ENCODE peak calls at places on chromosome 7, in five cellular contexts. One of them, this sample, is unnamed. For H3K4me1, the result is how much of the 10 kb centered on the place peaks cover.

GRCh38 chr7:17771901-17772408 is 168.3 kb downstream of the SNX13 start:
- DNase-seq in SK-N-SH: no peak
- DNase-seq in suprapubic skin: no peak
- DNase-seq in sigmoid colon: no peak
- DNase-seq in spleen: no peak
- DNase-seq in this sample: no peak

GRCh38 chr7:45573636-45574470 is at the start of gene ADCY1:
- DNase-seq in sigmoid colon: no peak
- DNase-seq in suprapubic skin: peak
- DNase-seq in SK-N-SH: peak
- DNase-seq in spleen: peak
- DNase-seq in this sample: no peak

GRCh38 chr7:71131256-71131752 is 640 bp upstream of the GALNT17 start:
- DNase-seq in spleen: peak
- DNase-seq in SK-N-SH: peak
- DNase-seq in suprapubic skin: no peak
- DNase-seq in sigmoid colon: peak
- DNase-seq in this sample: no peak

GRCh38 chr7:74185016-74185415 is 10.9 kb downstream of the EIF4H start:
- DNase-seq in SK-N-SH: no peak
- DNase-seq in spleen: no peak
- DNase-seq in sigmoid colon: no peak
- DNase-seq in suprapubic skin: no peak
- DNase-seq in this sample: no peak

GRCh38 chr7:98418271-98418635 is 17.4 kb upstream of the BAIAP2L1 start:
- DNase-seq in SK-N-SH: no peak
- DNase-seq in sigmoid colon: no peak
- DNase-seq in spleen: peak
- DNase-seq in suprapubic skin: no peak
- DNase-seq in this sample: no peak

GRCh38 chr7:29806131-29806792 is at the start of gene WIPF3:
- DNase-seq in suprapubic skin: no peak
- DNase-seq in spleen: no peak
- DNase-seq in SK-N-SH: peak
- DNase-seq in sigmoid colon: no peak
- DNase-seq in this sample: peak

GRCh38 chr7:88835147-88835728 is 39.7 kb upstream of the TEX47 start:
- DNase-seq in suprapubic skin: no peak
- DNase-seq in spleen: no peak
- DNase-seq in SK-N-SH: peak
- DNase-seq in sigmoid colon: no peak
- DNase-seq in this sample: no peak

GRCh38 chr7:19030280-19030679 is 87.2 kb downstream of the TWIST1 start:
- DNase-seq in sigmoid colon: no peak
- DNase-seq in SK-N-SH: no peak
- DNase-seq in suprapubic skin: no peak
- DNase-seq in spleen: no peak
- DNase-seq in this sample: no peak

GRCh38 chr7:43362652-43363428 is 220.1 kb upstream of the STK17A start:
- DNase-seq in SK-N-SH: peak
- DNase-seq in spleen: no peak
- DNase-seq in suprapubic skin: no peak
- DNase-seq in sigmoid colon: no peak
- DNase-seq in this sample: no peak

GRCh38 chr7:54831046-54831643 is 72.1 kb upstream of the SEC61G start:
- DNase-seq in sigmoid colon: no peak
- DNase-seq in spleen: no peak
- DNase-seq in suprapubic skin: no peak
- DNase-seq in SK-N-SH: no peak
- DNase-seq in this sample: no peak

GRCh38 chr7:32047075-32047474 is 23.1 kb downstream of the PDE1C start:
- DNase-seq in SK-N-SH: no peak
- DNase-seq in sigmoid colon: no peak
- DNase-seq in suprapubic skin: no peak
- DNase-seq in spleen: no peak
- DNase-seq in this sample: no peak

GRCh38 chr7:85828654-85829053 is 641.8 kb upstream of the SEMA3D start:
- DNase-seq in SK-N-SH: no peak
- DNase-seq in sigmoid colon: no peak
- DNase-seq in spleen: no peak
- DNase-seq in suprapubic skin: no peak
- DNase-seq in this sample: no peak

GRCh38 chr7:21044913-21045312 is 258.2 kb upstream of the SP8 start:
- DNase-seq in sigmoid colon: no peak
- DNase-seq in spleen: no peak
- DNase-seq in suprapubic skin: no peak
- DNase-seq in SK-N-SH: no peak
- DNase-seq in this sample: no peak

GRCh38 chr7:41792099-41792498 is 89.2 kb upstream of the INHBA start:
- DNase-seq in spleen: no peak
- DNase-seq in suprapubic skin: no peak
- DNase-seq in SK-N-SH: no peak
- DNase-seq in sigmoid colon: no peak
- DNase-seq in this sample: no peak

GRCh38 chr7:117606132-117606531 is 126.3 kb downstream of the CFTR start:
- DNase-seq in suprapubic skin: no peak
- DNase-seq in SK-N-SH: no peak
- DNase-seq in spleen: no peak
- DNase-seq in sigmoid colon: no peak
- DNase-seq in this sample: no peak

GRCh38 chr7:118232837-118233236 is 8.3 kb downstream of the ANKRD7 start:
- DNase-seq in sigmoid colon: no peak
- DNase-seq in SK-N-SH: no peak
- DNase-seq in spleen: no peak
- DNase-seq in suprapubic skin: no peak
- DNase-seq in this sample: no peak

GRCh38 chr7:42125321-42125720 is 111.7 kb downstream of the GLI3 start:
- DNase-seq in sigmoid colon: no peak
- DNase-seq in suprapubic skin: no peak
- DNase-seq in SK-N-SH: no peak
- DNase-seq in spleen: no peak
- DNase-seq in this sample: no peak

GRCh38 chr7:5064391-5065106 is 18.9 kb downstream of the RBAK start:
- DNase-seq in sigmoid colon: no peak
- DNase-seq in SK-N-SH: no peak
- DNase-seq in suprapubic skin: no peak
- DNase-seq in spleen: no peak
- DNase-seq in this sample: no peak

GRCh38 chr7:100786323-100786722 is 41.0 kb downstream of the EPHB4 start:
- DNase-seq in suprapubic skin: no peak
- DNase-seq in SK-N-SH: no peak
- DNase-seq in sigmoid colon: no peak
- DNase-seq in spleen: no peak
- DNase-seq in this sample: no peak

GRCh38 chr7:128913856-128914565 is 3.5 kb upstream of the KCP start:
- DNase-seq in spleen: peak
- DNase-seq in SK-N-SH: peak
- DNase-seq in suprapubic skin: no peak
- DNase-seq in sigmoid colon: peak
- DNase-seq in this sample: no peak

GRCh38 chr7:44471850-44472249 is 18.6 kb downstream of the NUDCD3 start:
- DNase-seq in SK-N-SH: no peak
- DNase-seq in suprapubic skin: no peak
- DNase-seq in spleen: no peak
- DNase-seq in sigmoid colon: no peak
- DNase-seq in this sample: no peak

DNA sequence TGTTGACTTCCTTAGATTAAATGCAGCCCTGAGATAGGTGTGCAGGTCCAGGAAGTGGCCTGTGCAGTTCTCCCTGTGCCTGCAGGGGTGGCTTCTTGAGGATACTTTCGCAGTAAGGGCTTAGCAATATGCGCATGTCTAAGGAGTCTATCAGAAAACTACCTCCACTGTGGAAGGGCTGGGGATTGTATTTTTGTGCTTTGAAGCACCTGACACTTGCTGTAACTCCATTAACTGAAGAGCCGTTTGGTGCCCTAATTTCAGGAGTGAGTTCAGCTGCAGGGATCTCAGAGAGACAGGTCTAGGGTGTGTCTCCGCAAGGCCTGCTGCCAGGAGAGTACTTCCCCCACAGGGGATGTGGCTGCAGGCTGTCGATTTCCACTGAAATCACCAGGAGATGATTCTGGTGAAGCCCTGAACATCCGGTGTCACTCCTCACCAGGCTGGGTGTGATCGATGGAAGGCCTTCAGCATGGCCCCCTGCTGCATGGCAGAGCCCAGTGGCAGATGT is 35.5 kb downstream of the IKZF1 start:
- DNase-seq in sigmoid colon: no peak
- DNase-seq in SK-N-SH: no peak
- DNase-seq in suprapubic skin: no peak
- DNase-seq in spleen: peak
- DNase-seq in this sample: no peak
- H3K4me1 ChIP-seq in sigmoid colon: under half
- H3K4me1 ChIP-seq in SK-N-SH: under half
- H3K4me1 ChIP-seq in suprapubic skin: under half
- H3K4me1 ChIP-seq in spleen: half or more
- H3K4me1 ChIP-seq in this sample: under half

GRCh38 chr7:2830609-2831376 is 13.3 kb downstream of the GNA12 start:
- DNase-seq in spleen: no peak
- DNase-seq in sigmoid colon: no peak
- DNase-seq in suprapubic skin: no peak
- DNase-seq in SK-N-SH: no peak
- DNase-seq in this sample: no peak
- TF ChIP-seq POLR2AphosphoS5 in spleen: no peak
- TF ChIP-seq POLR2AphosphoS5 in sigmoid colon: no peak
- TF ChIP-seq POLR2AphosphoS5 in suprapubic skin: no peak
- TF ChIP-seq POLR2AphosphoS5 in SK-N-SH: no peak
- TF ChIP-seq POLR2AphosphoS5 in this sample: no peak

GRCh38 chr7:155588468-155588998 is 42.2 kb upstream of the CNPY1 start:
- DNase-seq in sigmoid colon: no peak
- DNase-seq in spleen: no peak
- DNase-seq in SK-N-SH: no peak
- DNase-seq in suprapubic skin: no peak
- DNase-seq in this sample: no peak

GRCh38 chr7:155591055-155591750 is 44.8 kb upstream of the CNPY1 start:
- DNase-seq in SK-N-SH: no peak
- DNase-seq in sigmoid colon: no peak
- DNase-seq in spleen: no peak
- DNase-seq in suprapubic skin: peak
- DNase-seq in this sample: no peak

GRCh38 chr7:155589001-155589980 is 42.9 kb upstream of the CNPY1 start:
- DNase-seq in suprapubic skin: no peak
- DNase-seq in SK-N-SH: no peak
- DNase-seq in sigmoid colon: no peak
- DNase-seq in spleen: peak
- DNase-seq in this sample: no peak

GRCh38 chr7:155587486-155587885 is 41.1 kb upstream of the CNPY1 start:
- DNase-seq in suprapubic skin: peak
- DNase-seq in sigmoid colon: no peak
- DNase-seq in SK-N-SH: no peak
- DNase-seq in spleen: peak
- DNase-seq in this sample: no peak

GRCh38 chr7:155590215-155591023 is 44.1 kb upstream of the CNPY1 start:
- DNase-seq in suprapubic skin: no peak
- DNase-seq in spleen: peak
- DNase-seq in SK-N-SH: peak
- DNase-seq in sigmoid colon: no peak
- DNase-seq in this sample: peak
- H3K4me1 ChIP-seq in suprapubic skin: under half
- H3K4me1 ChIP-seq in spleen: half or more
- H3K4me1 ChIP-seq in SK-N-SH: under half
- H3K4me1 ChIP-seq in sigmoid colon: under half
- H3K4me1 ChIP-seq in this sample: under half

GRCh38 chr7:83166781-83167180 is 4.1 kb upstream of the PCLO start:
- DNase-seq in suprapubic skin: no peak
- DNase-seq in sigmoid colon: no peak
- DNase-seq in spleen: no peak
- DNase-seq in SK-N-SH: no peak
- DNase-seq in this sample: no peak

GRCh38 chr7:83161186-83161585 is 1.5 kb downstream of the PCLO start:
- DNase-seq in SK-N-SH: no peak
- DNase-seq in suprapubic skin: no peak
- DNase-seq in spleen: no peak
- DNase-seq in sigmoid colon: no peak
- DNase-seq in this sample: no peak

GRCh38 chr7:83161851-83162401 is 758 bp downstream of the PCLO start:
- DNase-seq in sigmoid colon: no peak
- DNase-seq in spleen: no peak
- DNase-seq in SK-N-SH: no peak
- DNase-seq in suprapubic skin: no peak
- DNase-seq in this sample: no peak

GRCh38 chr7:83159731-83160130 is 3.0 kb downstream of the PCLO start:
- DNase-seq in spleen: no peak
- DNase-seq in sigmoid colon: no peak
- DNase-seq in SK-N-SH: no peak
- DNase-seq in suprapubic skin: no peak
- DNase-seq in this sample: no peak

DNA sequence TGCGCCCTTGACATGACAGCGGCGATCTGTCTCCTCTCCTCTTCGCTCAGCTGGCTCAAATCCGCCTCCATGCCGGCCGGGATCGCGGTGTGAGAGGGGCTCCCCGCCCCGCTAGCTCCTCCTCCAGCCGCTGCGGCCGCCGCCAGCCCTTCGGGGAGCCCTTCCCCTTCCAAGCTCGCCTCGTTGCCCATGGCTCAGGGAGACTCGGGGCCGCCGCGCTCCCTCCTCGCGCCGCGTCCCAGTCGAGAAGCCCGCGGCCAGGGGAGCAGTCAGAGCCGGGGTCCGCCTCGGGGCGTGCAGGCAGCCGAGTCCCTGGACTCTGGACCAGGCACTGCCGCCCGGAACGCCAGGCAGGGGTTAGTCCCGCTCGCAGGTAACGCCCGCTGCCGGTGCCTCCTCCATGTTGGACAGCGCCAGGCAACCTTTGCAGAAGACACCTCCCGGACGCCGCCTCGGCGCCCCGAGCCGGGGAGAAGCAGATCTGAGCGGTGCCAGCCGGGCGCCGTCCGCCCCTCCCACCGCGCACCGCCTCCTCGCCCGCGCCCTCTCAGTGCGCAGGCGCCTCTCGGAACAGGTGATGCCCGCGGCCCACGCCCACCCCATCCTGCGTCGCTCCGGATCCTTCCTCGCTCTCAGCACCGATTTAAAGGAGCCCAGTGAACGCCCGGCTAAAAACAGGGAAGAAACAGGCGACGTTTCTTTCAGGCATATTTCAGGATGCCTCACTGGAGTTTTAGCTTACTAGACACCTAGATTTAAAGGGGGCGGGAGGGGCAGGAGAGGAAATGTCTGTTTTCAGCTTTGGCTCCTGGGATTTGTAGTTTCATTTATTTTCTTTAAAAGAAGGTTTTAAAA is at the start of gene PCLO:
- DNase-seq in sigmoid colon: peak
- DNase-seq in suprapubic skin: peak
- DNase-seq in SK-N-SH: peak
- DNase-seq in spleen: peak
- DNase-seq in this sample: peak
- TF ChIP-seq POLR2AphosphoS5 in sigmoid colon: no peak
- TF ChIP-seq POLR2AphosphoS5 in suprapubic skin: no peak
- TF ChIP-seq POLR2AphosphoS5 in SK-N-SH: peak
- TF ChIP-seq POLR2AphosphoS5 in spleen: peak
- TF ChIP-seq POLR2AphosphoS5 in this sample: peak